ENCODE peak calls at places on chromosomes 13 and 19, in six cellular contexts. One of them, this sample, is unnamed.

GRCh38 chr19:15701757-15702589 is 25.9 kb upstream of the OR10H2 start:
- DNase-seq in psoas muscle: no peak
- DNase-seq in HFF-Myc: no peak
- DNase-seq in fibroblast of villous mesenchyme: no peak
- DNase-seq in CD8-positive, alpha-beta T cell: no peak
- DNase-seq in left ventricle myocardium inferior: no peak
- DNase-seq in this sample: no peak

GRCh38 chr13:64371045-64371444 is 2859.1 kb downstream of the PCDH9 start:
- DNase-seq in psoas muscle: no peak
- DNase-seq in HFF-Myc: peak
- DNase-seq in fibroblast of villous mesenchyme: no peak
- DNase-seq in CD8-positive, alpha-beta T cell: no peak
- DNase-seq in left ventricle myocardium inferior: no peak
- DNase-seq in this sample: no peak

GRCh38 chr19:5974721-5975387 is 3.1 kb downstream of the RANBP3 start:
- DNase-seq in psoas muscle: no peak
- DNase-seq in HFF-Myc: no peak
- DNase-seq in fibroblast of villous mesenchyme: no peak
- DNase-seq in CD8-positive, alpha-beta T cell: no peak
- DNase-seq in left ventricle myocardium inferior: no peak
- DNase-seq in this sample: no peak

GRCh38 chr19:17020823-17021222 is 5.8 kb downstream of the CPAMD8 start:
- DNase-seq in psoas muscle: no peak
- DNase-seq in HFF-Myc: no peak
- DNase-seq in fibroblast of villous mesenchyme: no peak
- DNase-seq in CD8-positive, alpha-beta T cell: no peak
- DNase-seq in left ventricle myocardium inferior: no peak
- DNase-seq in this sample: peak

GRCh38 chr19:10740798-10741197 is 22.9 kb downstream of the DNM2 start:
- DNase-seq in psoas muscle: no peak
- DNase-seq in HFF-Myc: no peak
- DNase-seq in fibroblast of villous mesenchyme: peak
- DNase-seq in CD8-positive, alpha-beta T cell: no peak
- DNase-seq in left ventricle myocardium inferior: no peak
- DNase-seq in this sample: no peak

GRCh38 chr19:38977445-38978314 is 2.1 kb upstream of the FBXO17 start:
- DNase-seq in psoas muscle: no peak
- DNase-seq in HFF-Myc: no peak
- DNase-seq in fibroblast of villous mesenchyme: no peak
- DNase-seq in CD8-positive, alpha-beta T cell: no peak
- DNase-seq in left ventricle myocardium inferior: no peak
- DNase-seq in this sample: no peak

GRCh38 chr19:2242811-2243210 is 6.2 kb downstream of the SF3A2 start:
- DNase-seq in psoas muscle: no peak
- DNase-seq in HFF-Myc: no peak
- DNase-seq in fibroblast of villous mesenchyme: no peak
- DNase-seq in CD8-positive, alpha-beta T cell: no peak
- DNase-seq in left ventricle myocardium inferior: no peak
- DNase-seq in this sample: no peak

GRCh38 chr13:73231456-73231855 is 172.7 kb downstream of the KLF5 start:
- DNase-seq in psoas muscle: no peak
- DNase-seq in HFF-Myc: no peak
- DNase-seq in fibroblast of villous mesenchyme: no peak
- DNase-seq in CD8-positive, alpha-beta T cell: no peak
- DNase-seq in left ventricle myocardium inferior: no peak
- DNase-seq in this sample: no peak

GRCh38 chr19:33304760-33305647 is 2.7 kb upstream of the CEBPA start:
- DNase-seq in psoas muscle: no peak
- DNase-seq in HFF-Myc: no peak
- DNase-seq in fibroblast of villous mesenchyme: no peak
- DNase-seq in CD8-positive, alpha-beta T cell: no peak
- DNase-seq in left ventricle myocardium inferior: no peak
- DNase-seq in this sample: no peak

GRCh38 chr19:11478167-11479089 is 2.4 kb downstream of the ELAVL3 start:
- DNase-seq in psoas muscle: no peak
- DNase-seq in HFF-Myc: no peak
- DNase-seq in fibroblast of villous mesenchyme: no peak
- DNase-seq in CD8-positive, alpha-beta T cell: no peak
- DNase-seq in left ventricle myocardium inferior: no peak
- DNase-seq in this sample: no peak

GRCh38 chr13:76293346-76293745 is 592.9 kb downstream of the KCTD12 start:
- DNase-seq in psoas muscle: no peak
- DNase-seq in HFF-Myc: no peak
- DNase-seq in fibroblast of villous mesenchyme: peak
- DNase-seq in CD8-positive, alpha-beta T cell: no peak
- DNase-seq in left ventricle myocardium inferior: no peak
- DNase-seq in this sample: peak

GRCh38 chr13:45231722-45232121 is 30.9 kb upstream of the KCTD4 start:
- DNase-seq in psoas muscle: no peak
- DNase-seq in HFF-Myc: no peak
- DNase-seq in fibroblast of villous mesenchyme: no peak
- DNase-seq in CD8-positive, alpha-beta T cell: no peak
- DNase-seq in left ventricle myocardium inferior: no peak
- DNase-seq in this sample: peak

DNA sequence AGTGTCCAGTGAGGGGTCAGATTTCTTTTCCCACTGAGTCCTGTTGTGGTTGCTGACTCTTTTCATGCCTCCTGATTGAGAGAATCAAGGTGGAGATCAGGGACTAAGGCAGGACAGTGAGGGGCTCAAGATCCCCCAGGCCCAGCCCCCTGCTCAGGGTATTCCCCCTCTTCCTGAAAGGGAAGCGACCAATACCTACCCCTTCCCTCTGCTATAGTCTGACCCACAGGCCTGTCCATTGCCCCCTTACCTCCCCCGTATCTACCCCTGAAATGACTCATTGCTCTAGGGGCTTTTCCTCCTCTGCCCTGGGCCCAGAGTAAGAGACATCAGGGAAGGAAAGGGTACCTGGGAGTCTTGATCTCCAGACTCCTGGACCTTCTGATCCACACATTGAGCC is 1320.5 kb downstream of the UQCRFS1 start:
- DNase-seq in psoas muscle: no peak
- DNase-seq in HFF-Myc: no peak
- DNase-seq in fibroblast of villous mesenchyme: no peak
- DNase-seq in CD8-positive, alpha-beta T cell: no peak
- DNase-seq in left ventricle myocardium inferior: no peak
- DNase-seq in this sample: no peak
- H3K4me3 ChIP-seq in psoas muscle: no peak
- H3K4me3 ChIP-seq in HFF-Myc: no peak
- H3K4me3 ChIP-seq in fibroblast of villous mesenchyme: no peak
- H3K4me3 ChIP-seq in CD8-positive, alpha-beta T cell: no peak
- H3K4me3 ChIP-seq in left ventricle myocardium inferior: no peak
- H3K4me3 ChIP-seq in this sample: no peak

GRCh38 chr19:55099557-55100506 is 17.6 kb downstream of the PPP1R12C start:
- DNase-seq in psoas muscle: peak
- DNase-seq in HFF-Myc: no peak
- DNase-seq in fibroblast of villous mesenchyme: no peak
- DNase-seq in CD8-positive, alpha-beta T cell: no peak
- DNase-seq in left ventricle myocardium inferior: no peak
- DNase-seq in this sample: no peak
- TF ChIP-seq CTCF in psoas muscle: peak
- TF ChIP-seq CTCF in HFF-Myc: peak
- TF ChIP-seq CTCF in fibroblast of villous mesenchyme: peak
- TF ChIP-seq CTCF in CD8-positive, alpha-beta T cell: no peak
- TF ChIP-seq CTCF in left ventricle myocardium inferior: peak
- TF ChIP-seq CTCF in this sample: no peak

GRCh38 chr19:42250249-42250665 is 4.7 kb downstream of the ERF start:
- DNase-seq in psoas muscle: peak
- DNase-seq in HFF-Myc: no peak
- DNase-seq in fibroblast of villous mesenchyme: no peak
- DNase-seq in CD8-positive, alpha-beta T cell: no peak
- DNase-seq in left ventricle myocardium inferior: no peak
- DNase-seq in this sample: no peak
- H3K4me3 ChIP-seq in psoas muscle: peak
- H3K4me3 ChIP-seq in HFF-Myc: peak
- H3K4me3 ChIP-seq in fibroblast of villous mesenchyme: no peak
- H3K4me3 ChIP-seq in CD8-positive, alpha-beta T cell: no peak
- H3K4me3 ChIP-seq in left ventricle myocardium inferior: peak
- H3K4me3 ChIP-seq in this sample: peak

DNA sequence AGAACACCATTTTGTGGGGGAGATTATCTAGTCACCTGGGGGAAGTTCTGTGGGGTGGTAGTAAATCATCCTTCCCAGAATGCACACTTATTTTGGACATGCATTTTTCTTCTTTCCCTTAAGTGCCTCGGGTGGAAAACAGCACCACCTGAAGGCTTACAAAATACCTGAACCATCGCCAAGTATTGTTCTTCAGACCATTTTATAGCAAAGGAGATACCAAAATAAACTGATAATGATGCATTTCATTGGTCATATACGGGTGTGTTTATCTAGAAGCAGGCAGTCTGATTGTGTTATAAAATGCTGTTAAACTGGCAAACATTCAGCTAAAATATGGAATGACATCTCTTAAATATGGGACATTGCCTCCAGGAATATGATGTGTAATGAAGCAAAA is 1034.7 kb downstream of the SLITRK1 start:
- DNase-seq in psoas muscle: no peak
- DNase-seq in HFF-Myc: no peak
- DNase-seq in fibroblast of villous mesenchyme: no peak
- DNase-seq in CD8-positive, alpha-beta T cell: no peak
- DNase-seq in left ventricle myocardium inferior: no peak
- DNase-seq in this sample: peak
- TF ChIP-seq CTCF in psoas muscle: no peak
- TF ChIP-seq CTCF in HFF-Myc: no peak
- TF ChIP-seq CTCF in fibroblast of villous mesenchyme: no peak
- TF ChIP-seq CTCF in CD8-positive, alpha-beta T cell: no peak
- TF ChIP-seq CTCF in left ventricle myocardium inferior: no peak
- TF ChIP-seq CTCF in this sample: no peak

DNA sequence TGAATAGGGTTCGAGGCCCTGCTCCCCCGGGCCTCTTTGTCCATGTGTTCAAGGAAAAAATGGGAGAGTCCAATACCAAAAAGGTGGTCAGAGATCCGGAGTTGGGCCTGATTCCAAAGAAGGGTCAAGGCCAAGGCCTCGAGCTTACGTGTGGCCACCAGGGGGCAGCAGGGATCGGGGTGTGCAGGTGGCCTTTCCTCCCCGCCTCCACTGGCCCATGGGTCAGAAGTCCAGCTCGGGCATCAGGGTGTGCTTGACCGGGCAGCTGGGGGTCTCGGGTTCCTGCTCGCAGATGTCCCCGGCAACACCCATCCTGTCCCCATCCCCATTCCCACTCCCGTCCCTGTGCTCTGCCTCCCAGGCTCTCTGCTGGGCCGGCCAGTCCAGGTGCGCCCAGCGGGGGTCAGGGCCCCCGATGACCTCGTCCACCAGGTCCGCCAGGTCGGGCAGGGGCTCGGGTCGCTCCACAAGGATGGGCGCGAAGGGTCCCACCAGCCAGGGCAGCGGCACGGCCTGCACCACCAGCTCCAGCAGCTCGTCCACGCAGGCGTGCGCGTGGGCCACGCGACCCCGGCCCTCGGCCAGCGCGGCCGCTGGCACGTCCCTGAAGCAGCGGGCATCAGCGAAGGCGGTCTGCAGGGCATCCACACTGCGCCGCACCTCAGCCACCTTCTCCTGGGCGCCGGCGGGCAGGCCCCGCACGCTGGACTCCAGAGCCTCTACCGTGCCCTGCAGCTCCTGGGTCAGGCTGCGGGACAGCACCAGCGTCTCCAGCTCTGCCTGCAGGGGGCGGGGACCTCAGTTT is 5.2 kb upstream of the PLIN4 start:
- DNase-seq in psoas muscle: peak
- DNase-seq in HFF-Myc: no peak
- DNase-seq in fibroblast of villous mesenchyme: peak
- DNase-seq in CD8-positive, alpha-beta T cell: peak
- DNase-seq in left ventricle myocardium inferior: peak
- DNase-seq in this sample: peak
- H3K4me3 ChIP-seq in psoas muscle: no peak
- H3K4me3 ChIP-seq in HFF-Myc: no peak
- H3K4me3 ChIP-seq in fibroblast of villous mesenchyme: no peak
- H3K4me3 ChIP-seq in CD8-positive, alpha-beta T cell: no peak
- H3K4me3 ChIP-seq in left ventricle myocardium inferior: no peak
- H3K4me3 ChIP-seq in this sample: no peak

GRCh38 chr13:110713981-110714797 is 689 bp downstream of the ING1 start:
- DNase-seq in psoas muscle: peak
- DNase-seq in HFF-Myc: no peak
- DNase-seq in fibroblast of villous mesenchyme: peak
- DNase-seq in CD8-positive, alpha-beta T cell: peak
- DNase-seq in left ventricle myocardium inferior: peak
- DNase-seq in this sample: peak
- TF ChIP-seq CTCF in psoas muscle: no peak
- TF ChIP-seq CTCF in HFF-Myc: no peak
- TF ChIP-seq CTCF in fibroblast of villous mesenchyme: no peak
- TF ChIP-seq CTCF in CD8-positive, alpha-beta T cell: no peak
- TF ChIP-seq CTCF in left ventricle myocardium inferior: no peak
- TF ChIP-seq CTCF in this sample: no peak

GRCh38 chr19:46721269-46722003 is 4.5 kb upstream of the PRKD2 start:
- DNase-seq in psoas muscle: no peak
- DNase-seq in HFF-Myc: no peak
- DNase-seq in fibroblast of villous mesenchyme: no peak
- DNase-seq in CD8-positive, alpha-beta T cell: no peak
- DNase-seq in left ventricle myocardium inferior: no peak
- DNase-seq in this sample: no peak

GRCh38 chr19:46718934-46719551 is 2.1 kb upstream of the PRKD2 start:
- DNase-seq in psoas muscle: no peak
- DNase-seq in HFF-Myc: no peak
- DNase-seq in fibroblast of villous mesenchyme: no peak
- DNase-seq in CD8-positive, alpha-beta T cell: no peak
- DNase-seq in left ventricle myocardium inferior: no peak
- DNase-seq in this sample: no peak

GRCh38 chr19:46720516-46721239 is 3.8 kb upstream of the PRKD2 start:
- DNase-seq in psoas muscle: no peak
- DNase-seq in HFF-Myc: no peak
- DNase-seq in fibroblast of villous mesenchyme: no peak
- DNase-seq in CD8-positive, alpha-beta T cell: no peak
- DNase-seq in left ventricle myocardium inferior: no peak
- DNase-seq in this sample: no peak

GRCh38 chr19:46718157-46718933 is 1.4 kb upstream of the PRKD2 start:
- DNase-seq in psoas muscle: no peak
- DNase-seq in HFF-Myc: no peak
- DNase-seq in fibroblast of villous mesenchyme: no peak
- DNase-seq in CD8-positive, alpha-beta T cell: peak
- DNase-seq in left ventricle myocardium inferior: no peak
- DNase-seq in this sample: peak

GRCh38 chr19:46719629-46720515 is 3.0 kb upstream of the PRKD2 start:
- DNase-seq in psoas muscle: no peak
- DNase-seq in HFF-Myc: no peak
- DNase-seq in fibroblast of villous mesenchyme: peak
- DNase-seq in CD8-positive, alpha-beta T cell: no peak
- DNase-seq in left ventricle myocardium inferior: no peak
- DNase-seq in this sample: no peak
- H3K4me3 ChIP-seq in psoas muscle: no peak
- H3K4me3 ChIP-seq in HFF-Myc: no peak
- H3K4me3 ChIP-seq in fibroblast of villous mesenchyme: no peak
- H3K4me3 ChIP-seq in CD8-positive, alpha-beta T cell: no peak
- H3K4me3 ChIP-seq in left ventricle myocardium inferior: no peak
- H3K4me3 ChIP-seq in this sample: no peak

GRCh38 chr13:102564564-102564963 is 32.2 kb upstream of the TPP2 start:
- DNase-seq in psoas muscle: no peak
- DNase-seq in HFF-Myc: no peak
- DNase-seq in fibroblast of villous mesenchyme: no peak
- DNase-seq in CD8-positive, alpha-beta T cell: no peak
- DNase-seq in left ventricle myocardium inferior: no peak
- DNase-seq in this sample: no peak
- TF ChIP-seq CTCF in psoas muscle: no peak
- TF ChIP-seq CTCF in HFF-Myc: no peak
- TF ChIP-seq CTCF in fibroblast of villous mesenchyme: no peak
- TF ChIP-seq CTCF in CD8-positive, alpha-beta T cell: no peak
- TF ChIP-seq CTCF in left ventricle myocardium inferior: no peak
- TF ChIP-seq CTCF in this sample: no peak

This sample was measured in fibroblast of pulmonary artery.